ENCODE peak calls at places on chromosomes 1 and 21, in nine cellular contexts. One of them, this sample, is unnamed.

GRCh38 chr1:181499825-181500224 is 16.5 kb downstream of the CACNA1E start:
- DNase-seq in OCI-LY7: no peak
- DNase-seq in retinal pigment epithelial cell: no peak
- DNase-seq in ascending aorta: no peak
- DNase-seq in lower lobe of right lung: no peak
- DNase-seq in A549: no peak
- DNase-seq in astrocyte of the cerebellum: no peak
- DNase-seq in fibroblast of pulmonary artery: no peak
- DNase-seq in fibroblast of the aortic adventitia: no peak
- DNase-seq in this sample: no peak

GRCh38 chr1:151143986-151144385 is 2.4 kb downstream of the SEMA6C start:
- DNase-seq in OCI-LY7: no peak
- DNase-seq in retinal pigment epithelial cell: no peak
- DNase-seq in ascending aorta: no peak
- DNase-seq in lower lobe of right lung: no peak
- DNase-seq in A549: no peak
- DNase-seq in astrocyte of the cerebellum: no peak
- DNase-seq in fibroblast of pulmonary artery: no peak
- DNase-seq in fibroblast of the aortic adventitia: no peak
- DNase-seq in this sample: no peak

GRCh38 chr1:53735681-53736080 is 3.3 kb downstream of the GLIS1 start:
- DNase-seq in OCI-LY7: no peak
- DNase-seq in retinal pigment epithelial cell: no peak
- DNase-seq in ascending aorta: no peak
- DNase-seq in lower lobe of right lung: no peak
- DNase-seq in A549: no peak
- DNase-seq in astrocyte of the cerebellum: no peak
- DNase-seq in fibroblast of pulmonary artery: no peak
- DNase-seq in fibroblast of the aortic adventitia: no peak
- DNase-seq in this sample: no peak

GRCh38 chr1:178048883-178049282 is 45.0 kb upstream of the RASAL2 start:
- DNase-seq in OCI-LY7: no peak
- DNase-seq in retinal pigment epithelial cell: no peak
- DNase-seq in ascending aorta: no peak
- DNase-seq in lower lobe of right lung: no peak
- DNase-seq in A549: no peak
- DNase-seq in astrocyte of the cerebellum: no peak
- DNase-seq in fibroblast of pulmonary artery: no peak
- DNase-seq in fibroblast of the aortic adventitia: no peak
- DNase-seq in this sample: no peak

GRCh38 chr1:5507340-5507739 is 484.9 kb downstream of the NPHP4 start:
- DNase-seq in OCI-LY7: no peak
- DNase-seq in retinal pigment epithelial cell: no peak
- DNase-seq in ascending aorta: no peak
- DNase-seq in lower lobe of right lung: no peak
- DNase-seq in A549: no peak
- DNase-seq in astrocyte of the cerebellum: no peak
- DNase-seq in fibroblast of pulmonary artery: no peak
- DNase-seq in fibroblast of the aortic adventitia: no peak
- DNase-seq in this sample: no peak

GRCh38 chr1:113041569-113042335 is 31.2 kb upstream of the LRIG2 start:
- DNase-seq in OCI-LY7: no peak
- DNase-seq in retinal pigment epithelial cell: no peak
- DNase-seq in ascending aorta: no peak
- DNase-seq in lower lobe of right lung: no peak
- DNase-seq in A549: no peak
- DNase-seq in astrocyte of the cerebellum: no peak
- DNase-seq in fibroblast of pulmonary artery: no peak
- DNase-seq in fibroblast of the aortic adventitia: peak; percentile 74
- DNase-seq in this sample: no peak

GRCh38 chr1:18977428-18977827 is 21.0 kb upstream of the IFFO2 start:
- DNase-seq in OCI-LY7: no peak
- DNase-seq in retinal pigment epithelial cell: no peak
- DNase-seq in ascending aorta: peak; percentile 38
- DNase-seq in lower lobe of right lung: no peak
- DNase-seq in A549: no peak
- DNase-seq in astrocyte of the cerebellum: no peak
- DNase-seq in fibroblast of pulmonary artery: no peak
- DNase-seq in fibroblast of the aortic adventitia: no peak
- DNase-seq in this sample: no peak

GRCh38 chr1:211932581-211933010 is 102.0 kb upstream of the LPGAT1 start:
- DNase-seq in OCI-LY7: no peak
- DNase-seq in retinal pigment epithelial cell: no peak
- DNase-seq in ascending aorta: no peak
- DNase-seq in lower lobe of right lung: no peak
- DNase-seq in A549: no peak
- DNase-seq in astrocyte of the cerebellum: no peak
- DNase-seq in fibroblast of pulmonary artery: no peak
- DNase-seq in fibroblast of the aortic adventitia: no peak
- DNase-seq in this sample: no peak

GRCh38 chr21:31334648-31335121 is 9.4 kb downstream of the TIAM1 start:
- DNase-seq in OCI-LY7: no peak
- DNase-seq in retinal pigment epithelial cell: no peak
- DNase-seq in ascending aorta: no peak
- DNase-seq in lower lobe of right lung: no peak
- DNase-seq in A549: no peak
- DNase-seq in astrocyte of the cerebellum: no peak
- DNase-seq in fibroblast of pulmonary artery: no peak
- DNase-seq in fibroblast of the aortic adventitia: no peak
- DNase-seq in this sample: no peak

GRCh38 chr1:91872560-91873081 is 13.3 kb downstream of the TGFBR3 start:
- DNase-seq in OCI-LY7: no peak
- DNase-seq in retinal pigment epithelial cell: no peak
- DNase-seq in ascending aorta: no peak
- DNase-seq in lower lobe of right lung: no peak
- DNase-seq in A549: no peak
- DNase-seq in astrocyte of the cerebellum: no peak
- DNase-seq in fibroblast of pulmonary artery: no peak
- DNase-seq in fibroblast of the aortic adventitia: no peak
- DNase-seq in this sample: no peak

GRCh38 chr1:89351622-89352311 is 12.1 kb upstream of the GBP6 start:
- DNase-seq in OCI-LY7: no peak
- DNase-seq in retinal pigment epithelial cell: no peak
- DNase-seq in ascending aorta: no peak
- DNase-seq in lower lobe of right lung: no peak
- DNase-seq in A549: no peak
- DNase-seq in astrocyte of the cerebellum: no peak
- DNase-seq in fibroblast of pulmonary artery: no peak
- DNase-seq in fibroblast of the aortic adventitia: no peak
- DNase-seq in this sample: no peak

GRCh38 chr1:998905-999796 is 746 bp downstream of the HES4 start:
- DNase-seq in OCI-LY7: no peak
- DNase-seq in retinal pigment epithelial cell: no peak
- DNase-seq in ascending aorta: no peak
- DNase-seq in lower lobe of right lung: peak; percentile 62
- DNase-seq in A549: no peak
- DNase-seq in astrocyte of the cerebellum: no peak
- DNase-seq in fibroblast of pulmonary artery: peak; percentile 46
- DNase-seq in fibroblast of the aortic adventitia: peak; percentile 27
- DNase-seq in this sample: no peak

GRCh38 chr1:225697437-225697836 is 44.5 kb upstream of the ENAH start:
- DNase-seq in OCI-LY7: no peak
- DNase-seq in retinal pigment epithelial cell: no peak
- DNase-seq in ascending aorta: peak; percentile 72
- DNase-seq in lower lobe of right lung: no peak
- DNase-seq in A549: no peak
- DNase-seq in astrocyte of the cerebellum: no peak
- DNase-seq in fibroblast of pulmonary artery: no peak
- DNase-seq in fibroblast of the aortic adventitia: no peak
- DNase-seq in this sample: no peak

GRCh38 chr1:225695578-225696332 is 42.8 kb upstream of the ENAH start:
- DNase-seq in OCI-LY7: no peak
- DNase-seq in retinal pigment epithelial cell: no peak
- DNase-seq in ascending aorta: peak; percentile 63
- DNase-seq in lower lobe of right lung: no peak
- DNase-seq in A549: no peak
- DNase-seq in astrocyte of the cerebellum: no peak
- DNase-seq in fibroblast of pulmonary artery: no peak
- DNase-seq in fibroblast of the aortic adventitia: no peak
- DNase-seq in this sample: no peak

GRCh38 chr1:225700889-225701465 is 48.1 kb upstream of the ENAH start:
- DNase-seq in OCI-LY7: no peak
- DNase-seq in retinal pigment epithelial cell: no peak
- DNase-seq in ascending aorta: no peak
- DNase-seq in lower lobe of right lung: no peak
- DNase-seq in A549: no peak
- DNase-seq in astrocyte of the cerebellum: peak; percentile 22
- DNase-seq in fibroblast of pulmonary artery: no peak
- DNase-seq in fibroblast of the aortic adventitia: peak; percentile 37
- DNase-seq in this sample: no peak

GRCh38 chr1:225699336-225699735 is 46.4 kb upstream of the ENAH start:
- DNase-seq in OCI-LY7: no peak
- DNase-seq in retinal pigment epithelial cell: no peak
- DNase-seq in ascending aorta: no peak
- DNase-seq in lower lobe of right lung: no peak
- DNase-seq in A549: no peak
- DNase-seq in astrocyte of the cerebellum: no peak
- DNase-seq in fibroblast of pulmonary artery: peak; percentile 51
- DNase-seq in fibroblast of the aortic adventitia: peak; percentile 58
- DNase-seq in this sample: no peak

GRCh38 chr1:225700164-225700740 is 47.3 kb upstream of the ENAH start:
- DNase-seq in OCI-LY7: no peak
- DNase-seq in retinal pigment epithelial cell: peak; percentile 91
- DNase-seq in ascending aorta: peak; percentile 90
- DNase-seq in lower lobe of right lung: no peak
- DNase-seq in A549: peak; percentile 89
- DNase-seq in astrocyte of the cerebellum: peak; percentile 99
- DNase-seq in fibroblast of pulmonary artery: peak; percentile 97
- DNase-seq in fibroblast of the aortic adventitia: peak; percentile 98
- DNase-seq in this sample: peak; percentile 23
- H3K4me3 ChIP-seq in OCI-LY7: no peak overlapping the region
- H3K4me3 ChIP-seq in retinal pigment epithelial cell: peak overlapping the region; percentile 5
- H3K4me3 ChIP-seq in ascending aorta: peak overlapping the region; percentile 19
- H3K4me3 ChIP-seq in lower lobe of right lung: no peak overlapping the region
- H3K4me3 ChIP-seq in A549: no peak overlapping the region
- H3K4me3 ChIP-seq in astrocyte of the cerebellum: peak overlapping the region; percentile 25
- H3K4me3 ChIP-seq in fibroblast of pulmonary artery: no peak overlapping the region
- H3K4me3 ChIP-seq in fibroblast of the aortic adventitia: no peak overlapping the region
- H3K4me3 ChIP-seq in this sample: peak overlapping the region; percentile 41

DNA sequence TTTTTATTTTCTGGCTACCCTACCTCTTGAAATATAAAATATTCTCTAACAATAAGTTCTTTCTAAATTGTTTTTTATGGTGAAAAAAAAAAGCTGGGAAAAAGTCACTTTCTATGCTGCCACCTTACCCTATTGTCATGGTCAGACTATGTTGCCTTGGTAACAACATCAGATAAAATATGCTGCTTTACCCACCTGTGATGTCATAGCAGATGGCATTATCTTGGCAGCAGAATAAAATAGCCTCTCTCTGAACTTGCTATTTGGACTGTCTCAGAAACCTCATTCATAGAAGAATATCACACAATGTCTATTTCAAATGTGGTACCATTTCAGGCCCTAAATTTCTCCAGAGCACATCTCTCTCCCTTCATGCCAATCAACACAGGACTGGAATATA is 69.6 kb upstream of the SGIP1 start:
- DNase-seq in OCI-LY7: no peak
- DNase-seq in retinal pigment epithelial cell: no peak
- DNase-seq in ascending aorta: no peak
- DNase-seq in lower lobe of right lung: no peak
- DNase-seq in A549: no peak
- DNase-seq in astrocyte of the cerebellum: no peak
- DNase-seq in fibroblast of pulmonary artery: no peak
- DNase-seq in fibroblast of the aortic adventitia: no peak
- DNase-seq in this sample: no peak
- H3K4me3 ChIP-seq in OCI-LY7: no peak overlapping the region
- H3K4me3 ChIP-seq in retinal pigment epithelial cell: no peak overlapping the region
- H3K4me3 ChIP-seq in ascending aorta: no peak overlapping the region
- H3K4me3 ChIP-seq in lower lobe of right lung: no peak overlapping the region
- H3K4me3 ChIP-seq in A549: no peak overlapping the region
- H3K4me3 ChIP-seq in astrocyte of the cerebellum: no peak overlapping the region
- H3K4me3 ChIP-seq in fibroblast of pulmonary artery: no peak overlapping the region
- H3K4me3 ChIP-seq in fibroblast of the aortic adventitia: no peak overlapping the region
- H3K4me3 ChIP-seq in this sample: no peak overlapping the region

DNA sequence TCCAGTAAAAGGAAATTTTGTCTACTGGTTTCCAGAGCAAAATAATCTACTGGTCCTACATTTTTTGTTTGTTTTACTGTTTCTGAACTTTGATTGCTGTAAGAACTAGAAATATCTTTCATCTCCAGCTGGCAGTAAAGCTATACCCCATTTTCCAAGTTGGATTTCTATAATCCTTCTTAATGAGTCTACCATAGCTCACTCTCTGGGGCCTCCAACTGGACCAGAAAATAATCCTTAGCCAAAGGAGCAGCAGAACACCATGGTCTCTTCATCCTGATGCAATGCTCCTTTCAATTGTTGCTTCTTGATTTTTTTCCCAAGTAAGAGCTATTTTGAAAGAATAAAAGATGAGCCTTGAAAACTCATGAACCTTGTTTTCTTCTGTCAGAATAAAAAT is 110.0 kb upstream of the COL11A1 start:
- DNase-seq in OCI-LY7: no peak
- DNase-seq in retinal pigment epithelial cell: peak; percentile 64
- DNase-seq in ascending aorta: no peak
- DNase-seq in lower lobe of right lung: no peak
- DNase-seq in A549: no peak
- DNase-seq in astrocyte of the cerebellum: no peak
- DNase-seq in fibroblast of pulmonary artery: no peak
- DNase-seq in fibroblast of the aortic adventitia: no peak
- DNase-seq in this sample: no peak
- H3K4me3 ChIP-seq in OCI-LY7: no peak overlapping the region
- H3K4me3 ChIP-seq in retinal pigment epithelial cell: no peak overlapping the region
- H3K4me3 ChIP-seq in ascending aorta: no peak overlapping the region
- H3K4me3 ChIP-seq in lower lobe of right lung: no peak overlapping the region
- H3K4me3 ChIP-seq in A549: no peak overlapping the region
- H3K4me3 ChIP-seq in astrocyte of the cerebellum: no peak overlapping the region
- H3K4me3 ChIP-seq in fibroblast of pulmonary artery: no peak overlapping the region
- H3K4me3 ChIP-seq in fibroblast of the aortic adventitia: no peak overlapping the region
- H3K4me3 ChIP-seq in this sample: no peak overlapping the region

GRCh38 chr1:199157494-199157893 is 518.7 kb downstream of the PTPRC start:
- DNase-seq in OCI-LY7: no peak
- DNase-seq in retinal pigment epithelial cell: no peak
- DNase-seq in ascending aorta: no peak
- DNase-seq in lower lobe of right lung: no peak
- DNase-seq in A549: no peak
- DNase-seq in astrocyte of the cerebellum: peak; percentile 40
- DNase-seq in fibroblast of pulmonary artery: peak; percentile 35
- DNase-seq in fibroblast of the aortic adventitia: peak; percentile 39
- DNase-seq in this sample: no peak

GRCh38 chr1:199161319-199161680 is 522.5 kb downstream of the PTPRC start:
- DNase-seq in OCI-LY7: no peak
- DNase-seq in retinal pigment epithelial cell: no peak
- DNase-seq in ascending aorta: no peak
- DNase-seq in lower lobe of right lung: no peak
- DNase-seq in A549: no peak
- DNase-seq in astrocyte of the cerebellum: no peak
- DNase-seq in fibroblast of pulmonary artery: no peak
- DNase-seq in fibroblast of the aortic adventitia: no peak
- DNase-seq in this sample: no peak

GRCh38 chr1:199163277-199164069 is 524.6 kb downstream of the PTPRC start:
- DNase-seq in OCI-LY7: no peak
- DNase-seq in retinal pigment epithelial cell: peak; percentile 25
- DNase-seq in ascending aorta: no peak
- DNase-seq in lower lobe of right lung: no peak
- DNase-seq in A549: no peak
- DNase-seq in astrocyte of the cerebellum: no peak
- DNase-seq in fibroblast of pulmonary artery: no peak
- DNase-seq in fibroblast of the aortic adventitia: no peak
- DNase-seq in this sample: no peak

GRCh38 chr1:199160521-199161318 is 521.9 kb downstream of the PTPRC start:
- DNase-seq in OCI-LY7: no peak
- DNase-seq in retinal pigment epithelial cell: no peak
- DNase-seq in ascending aorta: no peak
- DNase-seq in lower lobe of right lung: no peak
- DNase-seq in A549: no peak
- DNase-seq in astrocyte of the cerebellum: no peak
- DNase-seq in fibroblast of pulmonary artery: no peak
- DNase-seq in fibroblast of the aortic adventitia: no peak
- DNase-seq in this sample: no peak

GRCh38 chr1:199161766-199162303 is 523.0 kb downstream of the PTPRC start:
- DNase-seq in OCI-LY7: no peak
- DNase-seq in retinal pigment epithelial cell: no peak
- DNase-seq in ascending aorta: no peak
- DNase-seq in lower lobe of right lung: no peak
- DNase-seq in A549: no peak
- DNase-seq in astrocyte of the cerebellum: no peak
- DNase-seq in fibroblast of pulmonary artery: no peak
- DNase-seq in fibroblast of the aortic adventitia: no peak
- DNase-seq in this sample: no peak
- H3K4me3 ChIP-seq in OCI-LY7: no peak overlapping the region
- H3K4me3 ChIP-seq in retinal pigment epithelial cell: no peak overlapping the region
- H3K4me3 ChIP-seq in ascending aorta: no peak overlapping the region
- H3K4me3 ChIP-seq in lower lobe of right lung: no peak overlapping the region
- H3K4me3 ChIP-seq in A549: no peak overlapping the region
- H3K4me3 ChIP-seq in astrocyte of the cerebellum: no peak overlapping the region
- H3K4me3 ChIP-seq in fibroblast of pulmonary artery: no peak overlapping the region
- H3K4me3 ChIP-seq in fibroblast of the aortic adventitia: no peak overlapping the region
- H3K4me3 ChIP-seq in this sample: no peak overlapping the region